ENCODE peak calls at places on chromosomes 2 and 18, in six cellular contexts. Z, W, D, I, Y and M are unnamed samples.

GRCh38 chr2:111235616-111236015 is 114.9 kb downstream of the BCL2L11 start:
- DNase-seq in Z (no peak), W (no peak), D (no peak), I (no peak), Y (no peak), M (no peak)

GRCh38 chr2:143926731-143927130 is 593.2 kb downstream of the ZEB2 start:
- DNase-seq in Z (no peak), W (no peak), D (no peak), I (no peak), Y (no peak), M (no peak)

GRCh38 chr2:233267516-233268245 is 16.2 kb downstream of the ATG16L1 start:
- DNase-seq in Z (no peak), W (no peak), D (peak; percentile 17), I (no peak), Y (peak; percentile 35), M (no peak)

GRCh38 chr2:160630801-160631590 is 137.4 kb upstream of the RBMS1 start:
- DNase-seq in Z (peak; percentile 31), W (no peak), D (no peak), I (no peak), Y (no peak), M (no peak)

GRCh38 chr2:152594792-152595191 is 122.5 kb downstream of the PRPF40A start:
- DNase-seq in Z (peak; percentile 63), W (no peak), D (peak; percentile 75), I (no peak), Y (no peak), M (no peak)

GRCh38 chr2:158179660-158180059 is 78.0 kb downstream of the UPP2 start:
- DNase-seq in Z (peak; percentile 72), W (peak; percentile 13), D (no peak), I (no peak), Y (no peak), M (no peak)

GRCh38 chr18:13511961-13512572 is 214.3 kb downstream of the FAM210A start:
- DNase-seq in Z (no peak), W (no peak), D (no peak), I (no peak), Y (no peak), M (no peak)

GRCh38 chr18:38330573-38330972 is 765.0 kb upstream of the CELF4 start:
- DNase-seq in Z (no peak), W (no peak), D (no peak), I (no peak), Y (no peak), M (no peak)

GRCh38 chr2:101374821-101375561 is 12.3 kb downstream of the CREG2 start:
- DNase-seq in Z (no peak), W (no peak), D (no peak), I (no peak), Y (no peak), M (no peak)

GRCh38 chr2:38268691-38269309 is 108.3 kb downstream of the ATL2 start:
- DNase-seq in Z (peak; percentile 88), W (no peak), D (no peak), I (no peak), Y (no peak), M (no peak)

GRCh38 chr2:159933727-159934049 is 128.7 kb downstream of the PLA2R1 start:
- DNase-seq in Z (peak; percentile 19), W (no peak), D (no peak), I (no peak), Y (peak; percentile 22), M (peak; percentile 54)

GRCh38 chr2:137676348-137676747 is 287.9 kb upstream of the HNMT start:
- DNase-seq in Z (no peak), W (no peak), D (no peak), I (no peak), Y (no peak), M (no peak)

GRCh38 chr2:5706717-5707455 is 14.7 kb downstream of the SOX11 start:
- DNase-seq in Z (no peak), W (no peak), D (no peak), I (no peak), Y (no peak), M (no peak)

GRCh38 chr2:43898134-43898957 is 59.6 kb downstream of the ABCG8 start:
- DNase-seq in Z (peak; percentile 71), W (no peak), D (no peak), I (peak; percentile 65), Y (no peak), M (no peak)

GRCh38 chr2:54772531-54772930 is 49.1 kb downstream of the EML6 start:
- DNase-seq in Z (peak; percentile 26), W (no peak), D (no peak), I (no peak), Y (no peak), M (no peak)

GRCh38 chr2:9100080-9100876 is 96.8 kb upstream of the MBOAT2 start:
- DNase-seq in Z (no peak), W (no peak), D (no peak), I (no peak), Y (peak; percentile 53), M (no peak)
- TF ChIP-seq CTCF in Z (peak; percentile 28), W (peak; percentile 4), D (no peak), I (no peak), Y (no peak), M (no peak)

GRCh38 chr2:222982010-222982908 is 69.7 kb upstream of the KCNE4 start:
- DNase-seq in Z (peak; percentile 93), W (peak; percentile 65), D (peak; percentile 19), I (no peak), Y (no peak), M (peak; percentile 56)
- TF ChIP-seq CTCF in Z (peak; percentile 81), W (peak; percentile 61), D (no peak), I (peak; percentile 22), Y (peak; percentile 25), M (no peak)

GRCh38 chr2:240687045-240687740 is 4.5 kb upstream of the AQP12A start:
- DNase-seq in Z (no peak), W (no peak), D (no peak), I (peak; percentile 40), Y (peak; percentile 18), M (no peak)

GRCh38 chr2:240686460-240686859 is 3.8 kb upstream of the AQP12B start:
- DNase-seq in Z (no peak), W (no peak), D (no peak), I (no peak), Y (peak; percentile 14), M (no peak)

GRCh38 chr2:240688563-240688919 is 3.1 kb upstream of the AQP12A start:
- DNase-seq in Z (no peak), W (no peak), D (no peak), I (peak; percentile 39), Y (peak; percentile 22), M (no peak)

GRCh38 chr2:240687741-240688562 is 3.7 kb upstream of the AQP12A start:
- DNase-seq in Z (no peak), W (no peak), D (no peak), I (peak; percentile 49), Y (peak; percentile 18), M (no peak)

GRCh38 chr2:240685771-240686371 is 3.2 kb upstream of the AQP12B start:
- DNase-seq in Z (no peak), W (no peak), D (no peak), I (peak; percentile 24), Y (peak; percentile 31), M (no peak)
- TF ChIP-seq CTCF in Z (no peak), W (no peak), D (no peak), I (no peak), Y (no peak), M (no peak)

GRCh38 chr2:155266579-155266978 is 568.1 kb downstream of the KCNJ3 start:
- DNase-seq in Z (no peak), W (no peak), D (no peak), I (no peak), Y (no peak), M (no peak)
- TF ChIP-seq CTCF in Z (no peak), W (no peak), D (no peak), I (no peak), Y (no peak), M (no peak)

GRCh38 chr2:222677981-222678380 is 6.5 kb downstream of the MOGAT1 start:
- DNase-seq in Z (no peak), W (no peak), D (no peak), I (no peak), Y (no peak), M (no peak)
- TF ChIP-seq CTCF in Z (peak; percentile 26), W (no peak), D (no peak), I (no peak), Y (no peak), M (no peak)

DNA sequence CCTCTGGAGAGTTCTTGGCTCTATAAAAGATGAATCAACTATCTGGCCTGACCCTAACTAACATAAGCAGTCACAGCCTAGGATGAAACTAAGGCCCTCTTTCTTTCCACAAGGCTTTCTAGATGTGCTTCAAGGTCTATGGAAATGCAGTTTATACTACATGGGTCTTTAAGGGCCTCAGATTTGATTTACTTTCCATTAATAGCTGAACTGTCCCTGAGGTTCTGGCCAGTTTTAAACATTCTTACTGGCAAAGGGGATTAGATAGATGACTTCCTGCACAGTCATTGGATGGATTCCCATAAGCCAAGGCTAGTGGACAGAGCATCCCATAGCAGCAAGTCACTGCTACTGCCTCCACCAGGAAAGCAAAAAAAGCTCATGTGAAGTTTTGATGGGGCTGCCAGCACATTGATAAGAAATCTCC is 38.1 kb upstream of the LCLAT1 start:
- DNase-seq in Z (no peak), W (no peak), D (no peak), I (no peak), Y (no peak), M (no peak)
- TF ChIP-seq CTCF in Z (no peak), W (no peak), D (no peak), I (no peak), Y (no peak), M (no peak)

GRCh38 chr2:74246496-74247195 is 48.2 kb downstream of the MTHFD2 start:
- DNase-seq in Z (no peak), W (no peak), D (no peak), I (no peak), Y (no peak), M (no peak)
- TF ChIP-seq CTCF in Z (no peak), W (no peak), D (no peak), I (no peak), Y (no peak), M (no peak)